ENCODE peak calls at places on chromosomes 1 and 21, in six cellular contexts. A, H, L, Q, W and E are unnamed samples. For H3K4me1, the result is how much of the 10 kb centered on the place peaks cover.

GRCh38 chr1:48617227-48617626 is 145.2 kb upstream of the SPATA6 start:
- ATAC-seq in H (no peak), W (no peak), A (no peak), Q (no peak), L (no peak), E (no peak)

GRCh38 chr1:151131832-151132675 is 14.4 kb downstream of the SEMA6C start:
- ATAC-seq in L (no peak), W (no peak), H (no peak), A (peak), Q (no peak), E (peak)

GRCh38 chr1:11701551-11701961 is 10.0 kb downstream of the DRAXIN start:
- ATAC-seq in A (no peak), W (no peak), Q (no peak), H (no peak), L (no peak), E (no peak)

GRCh38 chr1:18657436-18658179 is 27.0 kb downstream of the PAX7 start:
- ATAC-seq in W (no peak), L (no peak), Q (no peak), A (no peak), H (no peak), E (no peak)

GRCh38 chr1:56496158-56496557 is 83.2 kb downstream of the PLPP3 start:
- ATAC-seq in H (peak), W (no peak), L (no peak), A (no peak), Q (no peak), E (no peak)

GRCh38 chr1:111294390-111294789 is 3.7 kb downstream of the CHIA start:
- ATAC-seq in Q (no peak), H (no peak), W (no peak), A (no peak), L (no peak), E (no peak)

GRCh38 chr1:11594222-11594621 is 60.0 kb downstream of the FBXO2 start:
- ATAC-seq in A (no peak), L (peak), Q (no peak), W (no peak), H (peak), E (no peak)

GRCh38 chr1:226436855-226437491 is 29.1 kb upstream of the PARP1 start:
- ATAC-seq in Q (peak), W (no peak), A (no peak), H (no peak), L (peak), E (peak)

GRCh38 chr1:164611754-164612642 is 53.0 kb downstream of the PBX1 start:
- ATAC-seq in L (peak), H (peak), W (peak), Q (no peak), A (peak), E (peak)

GRCh38 chr1:107965112-107965991 is at the start of gene VAV3:
- ATAC-seq in W (no peak), H (peak), Q (peak), L (no peak), A (peak), E (peak)

GRCh38 chr1:96538001-96538649 is 183.5 kb upstream of the PTBP2 start:
- ATAC-seq in A (peak), W (no peak), Q (no peak), H (peak), L (peak), E (peak)

GRCh38 chr1:185483647-185484450 is 166.8 kb upstream of the IVNS1ABP start:
- ATAC-seq in Q (no peak), H (no peak), W (peak), A (peak), L (no peak), E (peak)

GRCh38 chr1:201346337-201346939 is 31.0 kb downstream of the TNNT2 start:
- ATAC-seq in A (no peak), Q (peak), H (peak), W (peak), L (peak), E (peak)

GRCh38 chr21:26127918-26128317 is 42.7 kb downstream of the APP start:
- ATAC-seq in W (no peak), Q (no peak), L (no peak), H (no peak), A (peak), E (no peak)

GRCh38 chr21:15397258-15397657 is 332.5 kb upstream of the NRIP1 start:
- ATAC-seq in H (no peak), L (no peak), A (no peak), Q (no peak), W (no peak), E (no peak)

GRCh38 chr1:216824511-216824910 is 101.3 kb upstream of the ESRRG start:
- ATAC-seq in A (no peak), W (no peak), H (no peak), Q (no peak), L (no peak), E (no peak)

GRCh38 chr21:38306833-38307232 is 50.0 kb downstream of the KCNJ15 start:
- ATAC-seq in W (no peak), H (no peak), L (no peak), Q (no peak), A (no peak), E (no peak)
- H3K4me1 ChIP-seq in W (under half), H (under half), L (under half), Q (under half), A (under half), E (under half)

GRCh38 chr1:181144238-181144637 is 55.7 kb downstream of the IER5 start:
- ATAC-seq in H (no peak), A (no peak), Q (no peak), L (no peak), W (no peak), E (no peak)
- TF ChIP-seq POLR2AphosphoS5 in H (no peak), A (no peak), Q (no peak), L (no peak), W (no peak), E (no peak)

GRCh38 chr1:200147094-200147493 is 119.6 kb downstream of the NR5A2 start:
- ATAC-seq in Q (no peak), W (no peak), L (no peak), H (no peak), A (no peak), E (no peak)
- TF ChIP-seq POLR2A in Q (no peak), W (no peak), L (no peak), H (no peak), A (no peak), E (no peak)

DNA sequence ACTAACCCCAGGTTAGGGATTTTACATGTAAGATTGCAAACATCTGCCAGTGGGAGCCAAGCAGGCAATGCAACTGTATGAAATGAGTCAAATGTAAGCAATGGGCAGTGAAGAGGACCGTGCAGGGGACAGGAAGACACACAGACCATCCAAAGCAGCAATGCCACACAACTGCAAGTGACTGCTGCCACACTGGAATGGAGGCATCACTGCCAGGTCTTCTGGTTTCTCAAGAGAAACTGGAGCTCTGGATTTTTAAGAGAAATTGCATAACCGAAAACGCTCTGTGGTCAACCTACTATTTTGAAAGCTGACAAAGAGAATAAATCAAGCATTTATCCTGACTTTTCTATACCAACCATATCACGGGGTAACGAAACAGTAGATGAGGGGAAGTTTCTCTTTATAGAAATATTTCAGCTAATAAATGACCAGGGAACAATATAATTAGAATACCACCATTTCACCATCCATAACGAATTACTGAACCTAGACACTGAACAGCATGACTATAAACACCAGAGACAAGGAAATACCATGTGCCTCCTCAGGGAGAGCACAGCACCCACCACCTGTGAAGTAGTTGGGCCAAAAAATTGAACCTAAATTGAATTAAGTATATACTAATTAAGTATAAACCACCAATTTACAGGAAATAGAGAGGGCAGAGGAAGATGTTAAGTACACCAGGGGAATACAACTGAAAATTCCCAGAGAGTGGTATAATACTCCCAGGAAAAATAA is 4.4 kb downstream of the AK2 start:
- ATAC-seq in W (no peak), A (no peak), H (no peak), Q (no peak), L (no peak), E (no peak)
- H3K4me1 ChIP-seq in W (under half), A (under half), H (half or more), Q (under half), L (under half), E (half or more)

DNA sequence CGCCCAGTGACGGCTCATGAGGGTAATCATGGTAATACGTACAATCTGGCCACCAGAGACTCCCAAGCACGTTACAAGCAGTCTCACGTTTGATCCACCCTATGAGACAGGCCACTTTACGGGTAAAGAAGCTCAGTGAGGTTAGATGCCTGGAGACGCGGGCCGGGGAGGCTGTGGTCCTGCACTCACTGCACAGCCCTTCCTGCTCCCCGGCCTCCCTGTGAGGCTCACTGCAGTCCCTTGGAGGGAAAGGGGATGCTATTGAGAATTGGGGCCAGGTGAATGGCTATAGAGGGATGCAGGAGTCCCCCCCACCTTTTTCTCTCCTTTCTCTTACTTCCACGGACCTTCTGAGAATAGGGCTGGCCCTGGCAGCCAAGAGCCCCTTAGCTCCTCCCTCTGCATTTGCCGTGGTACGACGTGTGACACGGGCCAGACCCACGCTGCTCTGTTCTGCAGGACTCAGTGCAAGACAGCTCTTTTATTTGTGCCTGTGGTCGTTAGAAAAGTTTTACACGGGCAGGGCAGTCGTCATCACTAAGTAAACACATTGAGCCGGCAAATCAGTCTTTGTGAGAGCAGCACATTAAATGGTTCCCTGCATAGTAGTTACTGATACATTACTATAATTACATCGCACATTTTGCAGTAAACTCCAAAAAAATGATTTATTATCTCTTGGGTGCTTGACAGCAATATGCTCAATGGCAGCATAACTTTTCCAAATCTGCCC is 18.8 kb downstream of the KIF26B start:
- ATAC-seq in Q (no peak), A (no peak), H (no peak), L (no peak), W (peak), E (no peak)
- TF ChIP-seq POLR2AphosphoS5 in Q (no peak), A (no peak), H (no peak), L (no peak), W (no peak), E (no peak)